ENCODE peak calls at places on chromosomes 12 and 14, in five cellular contexts. O is lower lobe of right lung, U is GM12865, Y is cardiac fibroblast, R is prostate gland. I is an unnamed sample.

GRCh38 chr14:63174760-63175191 is 29.5 kb upstream of the RHOJ start:
- DNase-seq in O (no peak), R (peak), Y (peak), U (peak), I (no peak)

GRCh38 chr12:81572411-81572810 is 186.7 kb downstream of the PPFIA2 start:
- DNase-seq in O (no peak), Y (no peak), R (no peak), U (no peak), I (no peak)

GRCh38 chr14:89425931-89426330 is 8.9 kb upstream of the FOXN3 start:
- DNase-seq in R (no peak), Y (peak), U (peak), O (no peak), I (peak)

GRCh38 chr14:81453166-81453766 is 53.1 kb upstream of the STON2 start:
- DNase-seq in R (peak), O (no peak), Y (peak), U (peak), I (no peak)

GRCh38 chr12:119328111-119328510 is 6.4 kb upstream of the CCDC60 start:
- DNase-seq in U (peak), R (no peak), O (no peak), Y (no peak), I (no peak)

GRCh38 chr12:44717612-44718011 is 158.5 kb downstream of the NELL2 start:
- DNase-seq in U (no peak), R (no peak), Y (no peak), O (no peak), I (no peak)

GRCh38 chr12:93358821-93359220 is 18.9 kb upstream of the NUDT4 start:
- DNase-seq in R (no peak), Y (no peak), U (no peak), O (no peak), I (no peak)

GRCh38 chr12:43238281-43238680 is 313.7 kb downstream of the ADAMTS20 start:
- DNase-seq in R (no peak), Y (peak), O (no peak), U (no peak), I (no peak)

GRCh38 chr12:88953029-88953586 is 372.8 kb upstream of the KITLG start:
- DNase-seq in U (no peak), O (no peak), Y (no peak), R (no peak), I (no peak)

GRCh38 chr12:21998295-21998694 is 47.7 kb upstream of the CMAS start:
- DNase-seq in U (no peak), R (no peak), Y (no peak), O (no peak), I (no peak)

GRCh38 chr12:7060353-7060954 is at the start of gene C1S:
- DNase-seq in U (no peak), R (peak), Y (peak), O (peak), I (peak)

GRCh38 chr12:53560912-53561589 is 53.8 kb upstream of the NPFF start:
- DNase-seq in Y (peak), R (no peak), U (no peak), O (no peak), I (no peak)

GRCh38 chr12:109385339-109386078 is 37.8 kb downstream of the MYO1H start:
- DNase-seq in R (no peak), U (peak), O (peak), Y (peak), I (peak)

GRCh38 chr14:53542692-53543091 is 389.6 kb upstream of the DDHD1 start:
- DNase-seq in R (no peak), Y (peak), O (no peak), U (no peak), I (no peak)

GRCh38 chr14:27205036-27205435 is 607.2 kb upstream of the NOVA1 start:
- DNase-seq in U (no peak), O (no peak), Y (no peak), R (no peak), I (no peak)

GRCh38 chr12:122845865-122846621 is 10.8 kb downstream of the HIP1R start:
- DNase-seq in U (no peak), R (no peak), Y (no peak), O (peak), I (no peak)

GRCh38 chr14:65810326-65810725 is 397.8 kb downstream of the FUT8 start:
- DNase-seq in O (no peak), Y (no peak), U (no peak), R (no peak), I (no peak)

GRCh38 chr14:53409974-53410373 is 256.9 kb upstream of the DDHD1 start:
- DNase-seq in Y (no peak), U (no peak), R (no peak), O (no peak), I (no peak)

DNA sequence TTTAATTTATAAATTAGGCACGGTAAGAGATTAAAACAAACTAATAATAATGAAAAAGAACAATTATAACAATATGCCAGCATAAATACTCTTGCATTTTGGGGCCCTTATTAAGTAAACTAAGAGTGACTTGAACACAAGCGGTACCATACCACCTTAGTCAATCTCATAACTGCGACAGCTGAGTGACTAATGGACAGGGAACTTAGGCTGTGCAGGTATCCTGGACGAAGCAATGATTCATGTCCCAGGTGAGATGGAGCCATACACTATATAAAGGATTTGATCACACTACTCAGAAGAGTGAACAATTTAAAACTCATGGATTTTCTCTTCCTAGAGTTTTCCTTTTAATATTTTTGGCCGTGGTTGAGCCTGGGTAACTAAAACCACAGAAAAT is 4.3 kb downstream of the KLRC4 start:
- DNase-seq in O (no peak), Y (no peak), R (no peak), U (no peak), I (no peak)
- H3K4me3 ChIP-seq in O (no peak), Y (no peak), R (no peak), U (no peak), I (no peak)

GRCh38 chr12:15589328-15590032 is 199.7 kb downstream of the EPS8 start:
- DNase-seq in U (no peak), Y (no peak), R (no peak), O (no peak), I (no peak)

GRCh38 chr12:15584366-15585041 is 204.7 kb downstream of the EPS8 start:
- DNase-seq in R (peak), Y (peak), O (no peak), U (peak), I (peak)

GRCh38 chr12:15591811-15592210 is 197.4 kb downstream of the EPS8 start:
- DNase-seq in R (no peak), O (no peak), Y (no peak), U (no peak), I (no peak)

GRCh38 chr12:15592934-15593333 is 196.3 kb downstream of the EPS8 start:
- DNase-seq in O (no peak), U (no peak), Y (no peak), R (no peak), I (no peak)

GRCh38 chr12:15590180-15590826 is 198.9 kb downstream of the EPS8 start:
- DNase-seq in Y (peak), R (peak), U (peak), O (no peak), I (peak)
- H3K4me3 ChIP-seq in Y (peak), R (no peak), U (peak), O (peak), I (peak)

DNA sequence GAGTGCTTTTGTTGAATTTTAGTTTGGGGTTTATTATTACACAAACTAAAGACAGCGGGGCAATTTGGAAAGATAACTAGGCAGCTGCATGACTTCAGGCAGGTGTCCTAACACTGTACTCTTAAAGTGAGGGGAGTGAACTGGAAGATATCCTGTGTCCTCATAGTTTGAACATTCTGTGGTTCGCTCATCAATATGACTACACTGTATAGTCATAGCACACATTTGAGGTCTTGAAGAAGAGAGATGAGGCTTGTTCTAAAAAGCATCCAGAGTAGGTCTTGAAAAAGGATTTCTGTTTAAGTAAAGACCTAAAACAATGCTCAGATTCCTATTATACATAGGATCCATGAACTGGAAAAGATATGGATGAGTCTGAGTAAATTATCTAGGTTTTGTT is 1.8 kb upstream of the MAP3K9 start:
- DNase-seq in Y (no peak), U (peak), R (no peak), O (no peak), I (no peak)
- H3K4me3 ChIP-seq in Y (no peak), U (peak), R (no peak), O (no peak), I (no peak)

DNA sequence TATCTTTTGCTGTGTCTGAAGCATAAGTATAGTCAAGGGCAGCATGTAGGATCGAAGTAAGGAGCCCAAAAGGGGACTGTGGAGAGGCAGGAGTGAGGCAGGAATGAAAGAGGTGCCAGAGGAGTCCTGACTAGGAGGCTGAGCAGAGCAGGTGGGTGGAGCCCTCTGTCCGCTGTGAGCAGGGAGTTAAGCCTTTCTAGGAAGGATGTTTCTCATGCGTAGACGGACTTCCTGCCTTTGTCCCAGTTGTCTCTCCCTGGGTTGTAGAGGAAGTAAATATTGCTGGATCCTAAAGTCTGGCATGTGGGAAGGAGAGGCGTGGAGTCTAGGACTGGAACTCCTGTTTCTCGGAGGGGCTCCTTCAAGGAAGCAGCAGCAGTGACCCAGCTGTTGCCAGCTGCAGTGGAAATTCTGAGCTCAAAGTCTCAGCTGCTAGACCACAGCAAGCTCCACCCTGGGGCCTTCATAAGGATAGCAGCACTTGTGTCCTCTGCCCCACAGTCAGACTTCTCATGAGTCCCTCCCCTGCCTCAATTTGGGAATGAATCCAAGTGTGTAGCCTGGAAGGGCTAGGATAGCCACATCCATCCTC is 44.0 kb downstream of the RBMS2 start:
- DNase-seq in U (peak), O (peak), R (no peak), Y (peak), I (peak)
- H3K4me3 ChIP-seq in U (no peak), O (no peak), R (no peak), Y (no peak), I (no peak)

GRCh38 chr12:128290938-128291337 is 24.0 kb downstream of the TMEM132C start:
- DNase-seq in O (no peak), U (no peak), Y (no peak), R (no peak), I (no peak)

GRCh38 chr12:128288896-128289295 is 21.9 kb downstream of the TMEM132C start:
- DNase-seq in R (no peak), O (no peak), U (no peak), Y (no peak), I (no peak)

DNA sequence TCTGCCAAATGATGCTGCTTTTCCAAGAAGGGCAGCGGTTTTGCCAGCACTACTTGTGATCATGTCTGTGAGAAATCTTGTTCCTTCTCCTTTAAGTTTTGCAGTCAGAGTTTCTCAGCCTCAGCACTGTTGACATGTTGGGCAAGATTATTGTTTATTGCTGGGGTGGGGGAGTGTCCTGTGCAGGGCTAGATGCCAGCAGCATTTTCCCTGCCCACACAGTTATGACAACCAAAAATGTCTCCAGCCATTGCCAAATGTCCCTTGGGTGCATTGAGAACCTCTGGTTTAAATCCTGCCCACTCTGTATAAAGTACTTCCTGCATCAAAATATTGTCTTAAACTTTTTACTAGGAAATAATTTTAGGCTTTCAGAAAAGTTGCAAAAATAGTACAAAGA is 20.0 kb downstream of the TMEM132C start:
- DNase-seq in O (no peak), Y (peak), R (no peak), U (no peak), I (no peak)
- H3K4me3 ChIP-seq in O (no peak), Y (no peak), R (no peak), U (no peak), I (no peak)

GRCh38 chr12:95150501-95150900 is 66.8 kb downstream of the FGD6 start:
- DNase-seq in O (no peak), U (no peak), R (no peak), Y (no peak), I (no peak)

GRCh38 chr12:95147836-95148235 is 69.4 kb downstream of the FGD6 start:
- DNase-seq in O (no peak), Y (no peak), R (no peak), U (peak), I (no peak)

GRCh38 chr12:95146767-95147166 is 70.5 kb downstream of the FGD6 start:
- DNase-seq in R (no peak), U (no peak), O (no peak), Y (no peak), I (no peak)

GRCh38 chr12:95151406-95151805 is 65.9 kb downstream of the FGD6 start:
- DNase-seq in U (no peak), O (no peak), Y (no peak), R (no peak), I (no peak)

DNA sequence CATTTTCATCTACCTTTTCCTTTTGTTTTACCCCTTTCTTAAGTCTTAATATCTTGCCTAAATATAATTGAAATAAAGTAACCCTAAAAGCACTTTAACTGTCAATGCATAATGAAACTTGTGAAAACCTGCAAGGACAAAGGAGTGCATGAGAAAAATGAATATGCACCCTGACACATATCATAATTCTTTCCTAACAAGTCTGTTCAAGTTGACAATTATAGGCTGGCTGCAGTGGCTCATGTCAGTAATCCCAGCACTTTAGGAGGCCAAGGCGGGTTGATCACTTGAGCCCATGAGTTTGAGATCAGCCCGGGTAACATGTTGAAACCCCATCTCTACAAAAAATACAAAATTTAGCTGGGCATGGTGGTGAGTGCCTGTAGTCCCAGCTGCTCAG is 65.4 kb downstream of the FGD6 start:
- DNase-seq in O (no peak), R (no peak), Y (no peak), U (no peak), I (no peak)
- H3K4me3 ChIP-seq in O (no peak), R (no peak), Y (no peak), U (no peak), I (no peak)

GRCh38 chr12:48004039-48004940 is at the start of gene COL2A1:
- DNase-seq in U (no peak), R (no peak), O (no peak), Y (no peak), I (no peak)
- H3K4me3 ChIP-seq in U (no peak), R (peak), O (peak), Y (no peak), I (peak)

GRCh38 chr12:15497621-15498285 is 175.4 kb downstream of the PTPRO start:
- DNase-seq in R (no peak), U (no peak), O (no peak), Y (no peak), I (no peak)
- H3K4me3 ChIP-seq in R (no peak), U (no peak), O (no peak), Y (no peak), I (no peak)

GRCh38 chr14:24337144-24337823 is 2.4 kb upstream of the ADCY4 start:
- DNase-seq in U (no peak), Y (no peak), R (no peak), O (no peak), I (no peak)

GRCh38 chr14:24340606-24341005 is 815 bp upstream of the RIPK3 start:
- DNase-seq in Y (no peak), R (no peak), O (no peak), U (no peak), I (no peak)

GRCh38 chr14:24337824-24338175 is 2.0 kb downstream of the RIPK3 start:
- DNase-seq in O (no peak), U (no peak), Y (no peak), R (no peak), I (no peak)

GRCh38 chr14:24339284-24340151 is at the start of gene RIPK3:
- DNase-seq in R (no peak), Y (no peak), O (peak), U (peak), I (no peak)

GRCh38 chr14:24338843-24339242 is 948 bp downstream of the RIPK3 start:
- DNase-seq in Y (no peak), O (no peak), U (no peak), R (no peak), I (no peak)
- H3K4me3 ChIP-seq in Y (no peak), O (peak), U (peak), R (no peak), I (no peak)

I was measured in HFF-Myc.